ENCODE peak calls at places on chromosomes 2 and 18, in seven cellular contexts. One of them, this sample, is unnamed.

GRCh38 chr2:150643106-150643730 is 155.8 kb upstream of the RND3 start:
- DNase-seq in T follicular helper cell: no peak
- DNase-seq in EL: peak
- DNase-seq in ACHN: no peak
- DNase-seq in caudate nucleus: no peak
- DNase-seq in esophagus squamous epithelium: no peak
- DNase-seq in A172: no peak
- DNase-seq in this sample: no peak

GRCh38 chr2:168964251-168964807 is 63.2 kb downstream of the G6PC2 start:
- DNase-seq in EL: no peak
- DNase-seq in T follicular helper cell: no peak
- DNase-seq in ACHN: no peak
- DNase-seq in esophagus squamous epithelium: no peak
- DNase-seq in caudate nucleus: no peak
- DNase-seq in A172: no peak
- DNase-seq in this sample: no peak

GRCh38 chr2:134762508-134762907 is 43.7 kb upstream of the TMEM163 start:
- DNase-seq in caudate nucleus: no peak
- DNase-seq in ACHN: no peak
- DNase-seq in EL: no peak
- DNase-seq in T follicular helper cell: no peak
- DNase-seq in esophagus squamous epithelium: no peak
- DNase-seq in A172: peak
- DNase-seq in this sample: no peak

GRCh38 chr2:161139098-161139987 is 20.9 kb upstream of the TANK start:
- DNase-seq in esophagus squamous epithelium: no peak
- DNase-seq in T follicular helper cell: no peak
- DNase-seq in EL: peak
- DNase-seq in caudate nucleus: no peak
- DNase-seq in A172: peak
- DNase-seq in ACHN: peak
- DNase-seq in this sample: no peak

GRCh38 chr2:5932556-5933469 is 240.6 kb downstream of the SOX11 start:
- DNase-seq in EL: no peak
- DNase-seq in A172: no peak
- DNase-seq in T follicular helper cell: no peak
- DNase-seq in caudate nucleus: peak
- DNase-seq in ACHN: no peak
- DNase-seq in esophagus squamous epithelium: no peak
- DNase-seq in this sample: no peak

GRCh38 chr2:11764920-11765319 is 18.5 kb downstream of the LPIN1 start:
- DNase-seq in ACHN: no peak
- DNase-seq in esophagus squamous epithelium: no peak
- DNase-seq in EL: no peak
- DNase-seq in T follicular helper cell: no peak
- DNase-seq in A172: no peak
- DNase-seq in caudate nucleus: no peak
- DNase-seq in this sample: no peak

GRCh38 chr2:133591164-133591563 is 22.9 kb upstream of the NCKAP5 start:
- DNase-seq in A172: no peak
- DNase-seq in caudate nucleus: peak
- DNase-seq in ACHN: no peak
- DNase-seq in esophagus squamous epithelium: no peak
- DNase-seq in T follicular helper cell: no peak
- DNase-seq in EL: no peak
- DNase-seq in this sample: peak

GRCh38 chr2:58896600-58896999 is 655.5 kb upstream of the FANCL start:
- DNase-seq in T follicular helper cell: no peak
- DNase-seq in EL: peak
- DNase-seq in ACHN: no peak
- DNase-seq in caudate nucleus: no peak
- DNase-seq in esophagus squamous epithelium: no peak
- DNase-seq in A172: no peak
- DNase-seq in this sample: no peak

GRCh38 chr2:164388511-164388910 is 232.8 kb downstream of the GRB14 start:
- DNase-seq in ACHN: peak
- DNase-seq in caudate nucleus: no peak
- DNase-seq in esophagus squamous epithelium: no peak
- DNase-seq in EL: peak
- DNase-seq in A172: peak
- DNase-seq in T follicular helper cell: no peak
- DNase-seq in this sample: peak

GRCh38 chr2:99940963-99941362 is 201.4 kb downstream of the AFF3 start:
- DNase-seq in T follicular helper cell: no peak
- DNase-seq in esophagus squamous epithelium: no peak
- DNase-seq in EL: no peak
- DNase-seq in A172: peak
- DNase-seq in caudate nucleus: no peak
- DNase-seq in ACHN: no peak
- DNase-seq in this sample: no peak

GRCh38 chr18:32930695-32931301 is 158.0 kb upstream of the KLHL14 start:
- DNase-seq in EL: no peak
- DNase-seq in esophagus squamous epithelium: no peak
- DNase-seq in A172: peak
- DNase-seq in T follicular helper cell: no peak
- DNase-seq in caudate nucleus: no peak
- DNase-seq in ACHN: peak
- DNase-seq in this sample: peak

GRCh38 chr2:40213071-40213470 is 238.8 kb downstream of the SLC8A1 start:
- DNase-seq in esophagus squamous epithelium: no peak
- DNase-seq in A172: peak
- DNase-seq in T follicular helper cell: no peak
- DNase-seq in EL: peak
- DNase-seq in caudate nucleus: no peak
- DNase-seq in ACHN: peak
- DNase-seq in this sample: no peak

GRCh38 chr2:55048514-55048924 is 1.7 kb downstream of the RTN4 start:
- DNase-seq in EL: peak
- DNase-seq in T follicular helper cell: no peak
- DNase-seq in A172: peak
- DNase-seq in esophagus squamous epithelium: no peak
- DNase-seq in ACHN: peak
- DNase-seq in caudate nucleus: no peak
- DNase-seq in this sample: peak

GRCh38 chr18:44654555-44654954 is 26.1 kb upstream of the SETBP1 start:
- DNase-seq in EL: peak
- DNase-seq in esophagus squamous epithelium: no peak
- DNase-seq in A172: peak
- DNase-seq in ACHN: peak
- DNase-seq in caudate nucleus: no peak
- DNase-seq in T follicular helper cell: no peak
- DNase-seq in this sample: no peak

GRCh38 chr2:165018207-165018606 is 62.9 kb upstream of the SLC38A11 start:
- DNase-seq in caudate nucleus: no peak
- DNase-seq in esophagus squamous epithelium: no peak
- DNase-seq in EL: no peak
- DNase-seq in ACHN: no peak
- DNase-seq in A172: no peak
- DNase-seq in T follicular helper cell: no peak
- DNase-seq in this sample: no peak